ENCODE peak calls at places on chromosome 21, in nine cellular contexts. L is amniotic stem cell, K is T-helper 1 cell, P is HL-60, A is cardiac muscle cell, Y is caudate nucleus, Z is ecto neural progenitor cell, T is kidney tubule cell, H is hepatic stellate cell. X is an unnamed sample.
A peak's percentile ranks its signal among the peaks of the same experiment; 100 is the strongest.

GRCh38 chr21:42263591-42264131 is 44.7 kb downstream of the ABCG1 start:
- DNase-seq in L (no peak), T (no peak), P (peak; percentile 50), Z (no peak), Y (no peak), A (peak; percentile 69), K (no peak), H (no peak), X (no peak)

GRCh38 chr21:46091631-46092025 is 6.3 kb upstream of the COL6A2 start:
- DNase-seq in Y (no peak), T (no peak), Z (no peak), K (no peak), H (no peak), L (no peak), P (no peak), A (no peak), X (no peak)

GRCh38 chr21:25999935-26000582 is 170.5 kb downstream of the APP start:
- DNase-seq in T (no peak), Z (no peak), P (no peak), A (no peak), Y (no peak), H (no peak), L (no peak), K (peak; percentile 66), X (no peak)

GRCh38 chr21:46273341-46273740 is 12.1 kb downstream of the MCM3AP start:
- DNase-seq in Z (no peak), L (no peak), T (no peak), A (no peak), K (no peak), P (no peak), Y (no peak), H (no peak), X (no peak)

GRCh38 chr21:44943686-44944550 is 4.1 kb downstream of the SLX9 start:
- DNase-seq in A (no peak), K (no peak), P (no peak), T (no peak), H (no peak), Y (no peak), L (no peak), Z (no peak), X (no peak)

GRCh38 chr21:44293551-44294231 is 6.2 kb upstream of the PFKL start:
- DNase-seq in L (no peak), T (no peak), Z (no peak), K (peak; percentile 42), P (no peak), Y (no peak), H (no peak), A (no peak), X (no peak)

GRCh38 chr21:45528981-45529784 is 13.1 kb downstream of the SLC19A1 start:
- DNase-seq in Y (no peak), K (no peak), H (no peak), L (no peak), A (no peak), Z (no peak), P (no peak), T (no peak), X (no peak)

GRCh38 chr21:33069994-33070811 is at the start of gene OLIG1:
- DNase-seq in T (peak; percentile 62), K (peak; percentile 8), P (peak; percentile 88), Y (no peak), H (no peak), A (peak; percentile 34), Z (peak; percentile 83), L (no peak), X (no peak)

GRCh38 chr21:42784276-42784675 is 95.1 kb downstream of the WDR4 start:
- DNase-seq in A (no peak), P (no peak), Z (no peak), K (no peak), H (no peak), Y (no peak), L (no peak), T (no peak), X (no peak)

GRCh38 chr21:46411236-46411635 is 47.5 kb upstream of the DIP2A start:
- DNase-seq in Y (no peak), T (no peak), P (no peak), Z (no peak), L (no peak), A (no peak), K (no peak), H (no peak), X (no peak)

GRCh38 chr21:34702341-34702807 is 33.6 kb downstream of the CLIC6 start:
- DNase-seq in A (peak; percentile 86), H (no peak), Y (no peak), K (no peak), L (no peak), Z (no peak), P (no peak), T (peak; percentile 35), X (peak; percentile 90)

GRCh38 chr21:34732388-34732821 is 63.6 kb downstream of the CLIC6 start:
- DNase-seq in Z (no peak), H (no peak), Y (no peak), T (no peak), A (no peak), L (no peak), K (no peak), P (no peak), X (no peak)

GRCh38 chr21:27561116-27561515 is 594.2 kb upstream of the ADAMTS5 start:
- DNase-seq in K (no peak), P (no peak), A (no peak), T (no peak), L (no peak), Y (no peak), Z (no peak), H (no peak), X (peak; percentile 7)

GRCh38 chr21:41360072-41360821 is 1.6 kb upstream of the MX2 start:
- DNase-seq in T (no peak), H (no peak), A (peak; percentile 83), P (no peak), L (no peak), Y (no peak), K (no peak), Z (peak; percentile 58), X (no peak)

GRCh38 chr21:45081636-45082035 is 7.3 kb downstream of the ADARB1 start:
- DNase-seq in A (no peak), Z (no peak), P (no peak), K (no peak), L (no peak), T (no peak), Y (no peak), H (no peak), X (no peak)

GRCh38 chr21:44984792-44985440 is 45.1 kb downstream of the SLX9 start:
- DNase-seq in K (no peak), Z (no peak), T (no peak), Y (no peak), L (no peak), A (no peak), H (no peak), P (no peak), X (no peak)

GRCh38 chr21:16194851-16195251 is 465.1 kb downstream of the USP25 start:
- DNase-seq in Y (no peak), A (peak; percentile 66), K (no peak), P (no peak), H (no peak), Z (no peak), T (peak; percentile 18), L (no peak), X (no peak)

GRCh38 chr21:36849461-36849860 is 117.0 kb downstream of the HLCS start:
- DNase-seq in A (no peak), Y (peak; percentile 1), P (no peak), T (no peak), Z (no peak), K (no peak), H (no peak), L (no peak), X (no peak)

GRCh38 chr21:43333301-43334062 is 93.4 kb downstream of the SIK1 start:
- DNase-seq in H (peak; percentile 91), Y (no peak), L (peak; percentile 81), P (no peak), A (peak; percentile 92), K (no peak), Z (peak; percentile 75), T (peak; percentile 94), X (peak; percentile 24)

GRCh38 chr21:19507682-19508260 is 1104.2 kb upstream of the TMPRSS15 start:
- DNase-seq in P (no peak), Y (no peak), Z (no peak), H (no peak), A (no peak), T (no peak), K (no peak), L (no peak), X (no peak)

GRCh38 chr21:36654341-36654740 is 44.6 kb upstream of the SIM2 start:
- DNase-seq in A (no peak), Y (no peak), T (peak; percentile 39), P (no peak), Z (no peak), K (no peak), L (no peak), H (no peak), X (no peak)

GRCh38 chr21:33495743-33496142 is 4.2 kb upstream of the DNAJC28 start:
- DNase-seq in A (no peak), T (no peak), K (no peak), L (no peak), Y (no peak), P (no peak), H (no peak), Z (peak; percentile 13), X (no peak)

GRCh38 chr21:34857122-34857713 is 188.4 kb downstream of the CLIC6 start:
- DNase-seq in T (no peak), P (no peak), Y (no peak), L (no peak), Z (no peak), H (no peak), K (no peak), A (no peak), X (no peak)

GRCh38 chr21:35578831-35579470 is 481.4 kb downstream of the SETD4 start:
- DNase-seq in L (no peak), Z (no peak), H (no peak), A (peak; percentile 27), P (no peak), Y (no peak), T (no peak), K (peak; percentile 18), X (no peak)

GRCh38 chr21:36663033-36663855 is 35.7 kb upstream of the SIM2 start:
- DNase-seq in L (no peak), Y (no peak), H (no peak), P (no peak), A (peak; percentile 21), T (peak; percentile 18), K (no peak), Z (no peak), X (no peak)

GRCh38 chr21:43940672-43941071 is 71.4 kb upstream of the TRAPPC10 start:
- DNase-seq in L (no peak), A (no peak), Z (no peak), Y (no peak), P (no peak), K (no peak), H (no peak), T (no peak), X (no peak)

GRCh38 chr21:28113718-28114117 is 879.0 kb downstream of the LTN1 start:
- DNase-seq in Z (no peak), K (no peak), Y (no peak), H (no peak), A (no peak), P (no peak), T (no peak), L (no peak), X (no peak)

GRCh38 chr21:45577806-45578801 is 35.9 kb upstream of the SLC19A1 start:
- DNase-seq in Y (no peak), A (no peak), L (no peak), K (no peak), T (no peak), P (no peak), H (no peak), Z (no peak), X (no peak)

GRCh38 chr21:43917515-43918384 is 52.7 kb downstream of the AGPAT3 start:
- DNase-seq in Z (no peak), H (no peak), K (peak; percentile 35), L (no peak), P (no peak), T (no peak), Y (no peak), A (no peak), X (no peak)

GRCh38 chr21:45449658-45450502 is 44.9 kb downstream of the COL18A1 start:
- DNase-seq in Y (no peak), Z (no peak), P (no peak), T (no peak), A (no peak), H (no peak), L (no peak), K (no peak), X (no peak)

GRCh38 chr21:30234643-30235042 is 18.7 kb upstream of the CLDN8 start:
- DNase-seq in L (no peak), A (peak; percentile 43), Y (no peak), Z (no peak), P (no peak), H (no peak), K (no peak), T (peak; percentile 47), X (no peak)